ENCODE peak calls at places on chromosomes 7 and 10, in seven cellular contexts. M, C, U, Z, S, O and Q are unnamed samples. For H3K9me3, the result is how much of the 10 kb centered on the place peaks cover.

GRCh38 chr10:47400251-47400650 is 16.2 kb upstream of the ZNF488 start:
- DNase-seq in M (no peak), C (no peak), U (no peak), Z (no peak), S (no peak), O (no peak), Q (no peak)

GRCh38 chr10:78543749-78544446 is 510.2 kb downstream of the RPS24 start:
- DNase-seq in M (no peak), C (peak), U (peak), Z (no peak), S (peak), O (peak), Q (no peak)

GRCh38 chr7:143279186-143280098 is 5.3 kb upstream of the TMEM139 start:
- DNase-seq in M (no peak), C (no peak), U (no peak), Z (peak), S (no peak), O (no peak), Q (no peak)

GRCh38 chr7:90624128-90624980 is 28.2 kb downstream of the CDK14 start:
- DNase-seq in M (no peak), C (no peak), U (no peak), Z (peak), S (no peak), O (no peak), Q (no peak)

GRCh38 chr10:110208614-110209398 is 1.4 kb downstream of the MXI1 start:
- DNase-seq in M (no peak), C (no peak), U (peak), Z (peak), S (peak), O (peak), Q (peak)

GRCh38 chr7:389911-390601 is 100.1 kb downstream of the FOXL3 start:
- DNase-seq in M (peak), C (peak), U (no peak), Z (no peak), S (peak), O (peak), Q (no peak)

GRCh38 chr10:44991571-44991970 is 9.2 kb upstream of the ZNF22 start:
- DNase-seq in M (no peak), C (no peak), U (peak), Z (no peak), S (peak), O (no peak), Q (no peak)

GRCh38 chr7:115844857-115845256 is 185.7 kb downstream of the TFEC start:
- DNase-seq in M (no peak), C (no peak), U (no peak), Z (peak), S (no peak), O (no peak), Q (no peak)

GRCh38 chr7:90761584-90761983 is 165.5 kb downstream of the CDK14 start:
- DNase-seq in M (no peak), C (no peak), U (no peak), Z (no peak), S (no peak), O (no peak), Q (no peak)

GRCh38 chr10:87895430-87895829 is 32.0 kb downstream of the PTEN start:
- DNase-seq in M (no peak), C (no peak), U (no peak), Z (no peak), S (no peak), O (no peak), Q (no peak)

GRCh38 chr10:101052285-101052684 is 9.5 kb upstream of the KAZALD1 start:
- DNase-seq in M (no peak), C (no peak), U (no peak), Z (no peak), S (no peak), O (no peak), Q (no peak)

GRCh38 chr7:45697576-45698136 is 123.5 kb downstream of the ADCY1 start:
- DNase-seq in M (no peak), C (peak), U (no peak), Z (no peak), S (peak), O (peak), Q (no peak)

GRCh38 chr7:2108501-2109250 is 124.1 kb downstream of the MAD1L1 start:
- DNase-seq in M (no peak), C (no peak), U (no peak), Z (no peak), S (no peak), O (no peak), Q (no peak)
- TF ChIP-seq CTCF in M (no peak), C (no peak), U (no peak), Z (no peak), S (no peak), O (no peak), Q (no peak)

GRCh38 chr7:88101769-88102168 is 118.1 kb downstream of the SRI start:
- DNase-seq in M (no peak), C (no peak), U (no peak), Z (no peak), S (no peak), O (no peak), Q (no peak)

GRCh38 chr7:88106430-88106829 is 113.4 kb downstream of the SRI start:
- DNase-seq in M (no peak), C (no peak), U (no peak), Z (no peak), S (no peak), O (no peak), Q (no peak)

GRCh38 chr7:88102686-88103085 is 117.2 kb downstream of the SRI start:
- DNase-seq in M (no peak), C (no peak), U (no peak), Z (peak), S (no peak), O (no peak), Q (no peak)

GRCh38 chr7:88104732-88105131 is 115.1 kb downstream of the SRI start:
- DNase-seq in M (no peak), C (no peak), U (no peak), Z (peak), S (no peak), O (no peak), Q (no peak)

GRCh38 chr7:88105231-88105630 is 114.6 kb downstream of the SRI start:
- DNase-seq in M (no peak), C (no peak), U (no peak), Z (no peak), S (no peak), O (no peak), Q (no peak)
- H3K27ac ChIP-seq in M (no peak), C (no peak), U (no peak), Z (no peak), S (no peak), O (no peak), Q (no peak)

GRCh38 chr7:158261362-158262235 is 326.0 kb downstream of the PTPRN2 start:
- DNase-seq in M (peak), C (no peak), U (no peak), Z (no peak), S (no peak), O (no peak), Q (no peak)
- H3K9me3 ChIP-seq in M (under half), C (under half), U (under half), Z (under half), S (under half), O (under half), Q (under half)

DNA sequence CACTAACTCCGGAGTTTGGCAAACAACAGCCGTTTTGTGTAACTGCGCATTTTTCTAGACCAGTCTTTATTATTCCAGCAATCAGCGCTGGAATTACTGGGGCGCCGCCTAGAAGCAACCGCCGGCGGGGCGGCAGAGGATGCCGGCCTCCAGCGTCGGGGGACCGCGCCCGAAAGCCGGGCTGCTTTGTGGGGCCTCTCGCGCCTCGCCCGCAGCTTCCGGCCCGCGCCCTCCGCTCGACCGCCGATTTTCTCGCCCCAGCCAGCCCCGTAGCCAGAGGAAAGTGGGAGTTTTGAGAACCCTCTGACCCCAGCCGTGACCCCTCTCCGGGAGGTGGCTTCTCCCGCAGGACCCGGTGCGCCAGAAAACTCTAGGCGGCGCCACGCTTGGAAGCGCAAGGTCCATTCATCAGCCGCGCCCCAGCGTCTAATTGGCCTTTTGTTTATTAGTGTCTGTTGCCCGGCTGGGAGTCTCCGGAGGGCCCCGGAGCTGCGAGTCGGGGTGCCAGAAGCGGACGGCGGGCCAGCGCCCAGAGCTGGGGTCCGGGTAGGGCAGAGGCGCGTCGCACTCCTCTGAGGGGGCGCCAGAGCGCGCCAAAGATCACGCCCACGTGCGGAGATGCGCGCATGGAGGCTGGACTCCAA is 10.7 kb downstream of the EMX2 start:
- DNase-seq in M (no peak), C (no peak), U (no peak), Z (no peak), S (no peak), O (no peak), Q (no peak)
- TF ChIP-seq CTCF in M (no peak), C (peak), U (no peak), Z (no peak), S (no peak), O (no peak), Q (no peak)